ENCODE peak calls at places on chromosome 21, in seven cellular contexts. One of them, this sample, is unnamed.

GRCh38 chr21:44878053-44878982 is 4.8 kb upstream of the PTTG1IP start:
- DNase-seq in EH: no peak
- DNase-seq in fibroblast of lung: peak
- DNase-seq in DND-41: no peak
- DNase-seq in CD4-positive, alpha-beta T cell: no peak
- DNase-seq in coronary artery: no peak
- DNase-seq in keratinocyte: no peak
- DNase-seq in this sample: no peak

GRCh38 chr21:31352841-31353240 is 8.8 kb upstream of the TIAM1 start:
- DNase-seq in fibroblast of lung: no peak
- DNase-seq in DND-41: no peak
- DNase-seq in coronary artery: no peak
- DNase-seq in keratinocyte: no peak
- DNase-seq in EH: no peak
- DNase-seq in CD4-positive, alpha-beta T cell: no peak
- DNase-seq in this sample: no peak

GRCh38 chr21:25735895-25736597 is 1.3 kb downstream of the GABPA start:
- DNase-seq in CD4-positive, alpha-beta T cell: no peak
- DNase-seq in keratinocyte: no peak
- DNase-seq in coronary artery: no peak
- DNase-seq in fibroblast of lung: peak
- DNase-seq in EH: peak
- DNase-seq in DND-41: no peak
- DNase-seq in this sample: peak

GRCh38 chr21:46284077-46284644 is 1.2 kb downstream of the MCM3AP start:
- DNase-seq in DND-41: no peak
- DNase-seq in keratinocyte: no peak
- DNase-seq in EH: no peak
- DNase-seq in CD4-positive, alpha-beta T cell: no peak
- DNase-seq in fibroblast of lung: no peak
- DNase-seq in coronary artery: no peak
- DNase-seq in this sample: no peak

GRCh38 chr21:39422468-39423241 is 22.9 kb downstream of the LCA5L start:
- DNase-seq in fibroblast of lung: no peak
- DNase-seq in keratinocyte: no peak
- DNase-seq in EH: no peak
- DNase-seq in CD4-positive, alpha-beta T cell: no peak
- DNase-seq in DND-41: no peak
- DNase-seq in coronary artery: no peak
- DNase-seq in this sample: no peak

GRCh38 chr21:18725653-18726052 is 322.1 kb upstream of the TMPRSS15 start:
- DNase-seq in CD4-positive, alpha-beta T cell: no peak
- DNase-seq in keratinocyte: no peak
- DNase-seq in DND-41: no peak
- DNase-seq in fibroblast of lung: no peak
- DNase-seq in coronary artery: no peak
- DNase-seq in EH: no peak
- DNase-seq in this sample: no peak

GRCh38 chr21:16423921-16424320 is 694.1 kb downstream of the USP25 start:
- DNase-seq in fibroblast of lung: no peak
- DNase-seq in CD4-positive, alpha-beta T cell: no peak
- DNase-seq in DND-41: no peak
- DNase-seq in EH: no peak
- DNase-seq in keratinocyte: no peak
- DNase-seq in coronary artery: no peak
- DNase-seq in this sample: no peak

GRCh38 chr21:45889961-45890360 is 91.6 kb upstream of the COL6A1 start:
- DNase-seq in keratinocyte: no peak
- DNase-seq in EH: no peak
- DNase-seq in coronary artery: no peak
- DNase-seq in DND-41: no peak
- DNase-seq in CD4-positive, alpha-beta T cell: no peak
- DNase-seq in fibroblast of lung: peak
- DNase-seq in this sample: no peak

GRCh38 chr21:16741228-16741665 is 771.6 kb upstream of the CXADR start:
- DNase-seq in DND-41: no peak
- DNase-seq in CD4-positive, alpha-beta T cell: no peak
- DNase-seq in coronary artery: no peak
- DNase-seq in keratinocyte: no peak
- DNase-seq in fibroblast of lung: no peak
- DNase-seq in EH: no peak
- DNase-seq in this sample: no peak

GRCh38 chr21:32248616-32249550 is 30.0 kb downstream of the MIS18A start:
- DNase-seq in CD4-positive, alpha-beta T cell: no peak
- DNase-seq in DND-41: no peak
- DNase-seq in keratinocyte: no peak
- DNase-seq in fibroblast of lung: no peak
- DNase-seq in coronary artery: no peak
- DNase-seq in EH: peak
- DNase-seq in this sample: no peak

GRCh38 chr21:30718239-30718909 is at the start of gene KRTAP21-3:
- DNase-seq in CD4-positive, alpha-beta T cell: no peak
- DNase-seq in EH: no peak
- DNase-seq in keratinocyte: peak
- DNase-seq in fibroblast of lung: no peak
- DNase-seq in coronary artery: no peak
- DNase-seq in DND-41: no peak
- DNase-seq in this sample: no peak

GRCh38 chr21:26717146-26717739 is 128.0 kb downstream of the ADAMTS1 start:
- DNase-seq in fibroblast of lung: peak
- DNase-seq in keratinocyte: no peak
- DNase-seq in CD4-positive, alpha-beta T cell: no peak
- DNase-seq in EH: peak
- DNase-seq in DND-41: no peak
- DNase-seq in coronary artery: no peak
- DNase-seq in this sample: peak

GRCh38 chr21:38861989-38862683 is 56.4 kb downstream of the ETS2 start:
- DNase-seq in CD4-positive, alpha-beta T cell: no peak
- DNase-seq in fibroblast of lung: no peak
- DNase-seq in coronary artery: no peak
- DNase-seq in keratinocyte: no peak
- DNase-seq in DND-41: peak
- DNase-seq in EH: peak
- DNase-seq in this sample: no peak

GRCh38 chr21:37153193-37153934 is 80.3 kb downstream of the TTC3 start:
- DNase-seq in keratinocyte: no peak
- DNase-seq in coronary artery: no peak
- DNase-seq in EH: peak
- DNase-seq in DND-41: no peak
- DNase-seq in fibroblast of lung: peak
- DNase-seq in CD4-positive, alpha-beta T cell: no peak
- DNase-seq in this sample: no peak

GRCh38 chr21:27425574-27425973 is 458.7 kb upstream of the ADAMTS5 start:
- DNase-seq in fibroblast of lung: peak
- DNase-seq in DND-41: peak
- DNase-seq in CD4-positive, alpha-beta T cell: no peak
- DNase-seq in EH: peak
- DNase-seq in keratinocyte: no peak
- DNase-seq in coronary artery: no peak
- DNase-seq in this sample: no peak

GRCh38 chr21:34073749-34074282 is 438 bp downstream of the MRPS6 start:
- DNase-seq in keratinocyte: no peak
- DNase-seq in DND-41: peak
- DNase-seq in coronary artery: no peak
- DNase-seq in fibroblast of lung: no peak
- DNase-seq in EH: peak
- DNase-seq in CD4-positive, alpha-beta T cell: peak
- DNase-seq in this sample: no peak

GRCh38 chr21:35508389-35508888 is 459.3 kb upstream of the RUNX1 start:
- DNase-seq in DND-41: peak
- DNase-seq in keratinocyte: no peak
- DNase-seq in coronary artery: no peak
- DNase-seq in fibroblast of lung: peak
- DNase-seq in EH: peak
- DNase-seq in CD4-positive, alpha-beta T cell: no peak
- DNase-seq in this sample: no peak

This sample was measured in A549.